ENCODE peak calls at places on chromosomes 2 and 18, in four cellular contexts. E is SK-N-SH, S is HCT116, L is K562. C is an unnamed sample.

GRCh38 chr18:62236252-62236651 is 49.2 kb downstream of the RELCH start:
- DNase-seq in E (no peak), L (no peak), S (no peak), C (no peak)

GRCh38 chr2:240596491-240596931 is 10.0 kb downstream of the CAPN10 start:
- DNase-seq in L (no peak), E (no peak), S (no peak), C (no peak)

GRCh38 chr2:98501223-98501622 is 56.6 kb downstream of the INPP4A start:
- DNase-seq in L (no peak), S (no peak), E (no peak), C (no peak)

GRCh38 chr2:170226216-170226615 is 48.3 kb downstream of the MYO3B start:
- DNase-seq in L (no peak), S (no peak), E (no peak), C (no peak)

GRCh38 chr2:2801458-2801857 is 470.4 kb upstream of the MYT1L start:
- DNase-seq in L (no peak), E (peak), S (no peak), C (no peak)

GRCh38 chr2:203431391-203432185 is 103.4 kb downstream of the ABI2 start:
- DNase-seq in E (no peak), L (no peak), S (no peak), C (no peak)

GRCh38 chr2:131156452-131157149 is 51.5 kb downstream of the PLEKHB2 start:
- DNase-seq in S (no peak), E (peak), L (no peak), C (peak)

GRCh38 chr2:150484461-150484931 is 3.0 kb downstream of the RND3 start:
- DNase-seq in L (no peak), S (no peak), E (peak), C (no peak)

GRCh38 chr2:152558174-152559091 is 158.8 kb downstream of the PRPF40A start:
- DNase-seq in S (no peak), E (no peak), L (no peak), C (no peak)

GRCh38 chr2:120556908-120557307 is 178.8 kb upstream of the GLI2 start:
- DNase-seq in S (peak), E (no peak), L (no peak), C (no peak)

GRCh38 chr2:160613466-160614153 is 120.0 kb upstream of the RBMS1 start:
- DNase-seq in L (no peak), S (no peak), E (no peak), C (no peak)

GRCh38 chr2:84875213-84875560 is 5.7 kb downstream of the TRABD2A start:
- DNase-seq in L (no peak), S (no peak), E (no peak), C (no peak)

GRCh38 chr2:169397697-169398096 is 35.4 kb upstream of the LRP2 start:
- DNase-seq in E (peak), S (peak), L (peak), C (no peak)

GRCh38 chr2:74439373-74440004 is 2.2 kb downstream of the RTKN start:
- DNase-seq in E (no peak), S (no peak), L (no peak), C (no peak)

GRCh38 chr18:13147146-13147545 is 71.4 kb upstream of the LDLRAD4 start:
- DNase-seq in E (no peak), S (no peak), L (no peak), C (peak)

GRCh38 chr18:35143615-35144596 is 96.9 kb upstream of the ZNF397 start:
- DNase-seq in E (peak), L (peak), S (peak), C (peak)

GRCh38 chr2:59988337-59988736 is 565.1 kb downstream of the BCL11A start:
- DNase-seq in S (no peak), L (no peak), E (no peak), C (no peak)

GRCh38 chr2:206443735-206444527 is 599 bp downstream of the ADAM23 start:
- DNase-seq in S (no peak), L (no peak), E (peak), C (no peak)

DNA sequence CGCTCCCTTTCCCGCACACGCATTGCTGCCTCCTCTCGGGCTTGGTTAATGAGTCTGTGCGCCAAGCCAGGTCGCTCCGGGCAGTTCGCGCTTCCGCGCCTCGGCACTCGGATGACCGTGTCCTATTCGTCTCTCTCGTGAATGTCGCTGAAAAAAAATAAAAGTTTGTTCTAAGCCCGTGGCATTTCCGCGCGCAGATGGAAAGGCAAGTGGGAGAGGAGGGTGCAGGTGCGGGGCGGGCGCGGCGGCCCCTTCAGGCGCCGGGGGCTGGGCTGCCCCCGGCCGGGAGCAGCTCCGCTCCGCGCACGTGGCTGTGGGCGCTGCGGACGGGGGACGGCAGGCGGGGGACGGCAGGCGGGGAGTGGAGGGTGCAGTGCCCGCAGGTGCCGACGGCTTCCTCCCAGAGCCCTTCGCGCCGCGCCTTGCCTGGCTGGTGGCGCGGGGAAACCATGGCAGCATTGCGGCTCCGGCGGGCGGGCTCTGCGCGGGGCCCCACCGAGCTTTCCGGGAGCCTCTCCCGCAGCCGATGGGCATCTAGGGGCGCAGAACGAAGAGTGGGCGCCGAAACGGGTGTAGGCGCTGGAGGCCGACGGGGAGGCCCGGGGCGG is 159.6 kb upstream of the SIX2 start:
- DNase-seq in S (no peak), L (no peak), E (peak), C (no peak)
- TF ChIP-seq ELF1 in S (no peak), L (no peak), E (no peak), C (no peak)

GRCh38 chr2:46380038-46380940 is 83.1 kb downstream of the EPAS1 start:
- DNase-seq in L (no peak), E (no peak), S (no peak), C (no peak)
- TF ChIP-seq ELF1 in L (no peak), E (no peak), S (no peak), C (no peak)

GRCh38 chr2:166104773-166105172 is 23.0 kb downstream of the SCN1A start:
- DNase-seq in E (no peak), S (no peak), L (no peak), C (no peak)

GRCh38 chr2:166104084-166104483 is 23.7 kb downstream of the SCN1A start:
- DNase-seq in E (no peak), S (no peak), L (no peak), C (no peak)

GRCh38 chr2:166112193-166112605 is 15.6 kb downstream of the SCN1A start:
- DNase-seq in S (no peak), E (no peak), L (no peak), C (no peak)

GRCh38 chr2:166106431-166107015 is 21.3 kb downstream of the SCN1A start:
- DNase-seq in S (no peak), L (peak), E (peak), C (peak)
- TF ChIP-seq ELF1 in S (no peak), L (no peak), E (no peak), C (no peak)

DNA sequence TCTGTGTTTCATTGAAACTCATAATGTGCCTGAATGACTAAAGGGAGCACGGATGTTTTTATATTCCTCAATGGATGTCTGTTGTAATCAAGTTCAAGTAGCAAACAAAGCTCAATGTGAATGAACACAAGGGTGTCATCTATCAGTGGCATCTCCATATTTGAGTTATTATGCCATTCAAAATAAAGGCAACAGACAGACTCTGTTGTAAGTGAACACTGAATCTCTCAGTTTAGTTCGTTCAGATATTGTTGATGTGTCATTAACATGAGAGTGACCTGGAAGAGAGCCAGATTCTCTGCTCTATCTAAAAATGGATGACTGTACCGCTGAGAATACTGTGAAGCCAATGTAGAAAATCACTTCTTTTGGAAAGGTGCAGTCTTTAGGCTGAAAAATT is 118.7 kb downstream of the NUP35 start:
- DNase-seq in E (no peak), S (no peak), L (peak), C (no peak)
- TF ChIP-seq ELF1 in E (no peak), S (no peak), L (no peak), C (no peak)

GRCh38 chr2:138293549-138293948 is 208.0 kb upstream of the SPOPL start:
- DNase-seq in S (no peak), L (no peak), E (no peak), C (no peak)

GRCh38 chr2:138291805-138292204 is 209.8 kb upstream of the SPOPL start:
- DNase-seq in S (no peak), L (no peak), E (no peak), C (no peak)

GRCh38 chr2:138296365-138296764 is 205.2 kb upstream of the SPOPL start:
- DNase-seq in L (no peak), S (no peak), E (no peak), C (no peak)

GRCh38 chr2:138293045-138293444 is 208.5 kb upstream of the SPOPL start:
- DNase-seq in L (no peak), E (no peak), S (no peak), C (no peak)

DNA sequence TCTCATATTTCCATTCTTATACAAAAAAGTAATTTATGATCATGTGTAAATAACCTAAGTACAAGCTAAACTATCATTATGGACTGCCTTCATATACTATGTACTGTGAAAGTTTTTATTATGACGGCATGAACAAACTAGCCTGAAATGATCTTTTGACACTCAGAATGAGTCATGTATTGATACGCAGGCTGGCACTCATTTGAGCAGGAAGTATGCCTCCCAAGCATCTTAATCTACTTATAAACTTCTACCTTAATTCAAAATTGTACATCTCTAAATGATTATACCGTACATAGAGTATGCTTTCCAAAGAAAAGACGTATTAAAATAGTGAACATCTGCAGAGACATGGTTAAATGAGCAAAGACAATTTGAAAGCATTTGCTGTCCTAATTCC is 207.1 kb upstream of the SPOPL start:
- DNase-seq in E (no peak), L (no peak), S (no peak), C (no peak)
- TF ChIP-seq ELF1 in E (no peak), L (no peak), S (no peak), C (no peak)

DNA sequence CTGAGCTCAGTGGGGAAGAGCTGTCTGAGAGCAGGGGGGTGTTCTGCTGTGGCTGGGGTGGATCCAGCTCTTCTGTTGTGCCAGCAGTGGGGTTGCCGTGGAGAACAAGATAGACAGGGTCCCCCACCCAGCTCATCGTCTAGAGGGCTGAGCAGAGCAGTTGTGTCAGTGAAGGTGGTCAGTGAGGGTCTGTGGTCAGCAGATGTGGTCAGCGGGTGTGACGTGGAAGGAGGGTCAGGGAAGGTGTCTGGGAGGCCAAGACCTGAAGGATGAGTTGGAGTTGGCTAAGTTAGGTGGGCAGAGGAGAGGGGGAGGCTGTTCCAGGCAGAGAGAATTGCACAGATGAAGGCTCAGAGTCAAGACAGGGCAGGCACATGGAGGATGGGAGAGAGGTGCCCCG is 103.1 kb downstream of the DGKD start:
- DNase-seq in E (no peak), S (no peak), L (no peak), C (no peak)
- TF ChIP-seq ELF1 in E (no peak), S (no peak), L (no peak), C (no peak)

DNA sequence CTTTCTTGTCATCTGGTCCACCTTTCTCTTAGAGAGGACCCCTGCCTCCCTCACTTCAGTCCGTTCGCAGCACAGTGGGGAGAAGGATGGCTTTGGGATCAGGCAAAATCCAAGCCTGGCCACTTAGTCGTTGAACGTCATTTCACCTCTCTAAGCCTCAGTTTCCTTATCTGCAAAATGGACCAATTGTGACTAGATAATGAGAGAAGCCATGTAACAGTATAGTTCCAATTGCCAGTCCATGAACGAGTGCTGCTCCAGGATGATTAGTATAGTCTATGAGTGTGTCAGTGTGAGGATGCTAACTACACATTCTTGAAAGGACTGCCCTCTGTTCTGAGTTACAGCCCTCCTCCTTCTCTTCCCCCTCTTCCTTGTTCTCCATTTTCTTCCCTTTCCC is 1.1 kb downstream of the INHA start:
- DNase-seq in E (no peak), S (no peak), L (no peak), C (no peak)
- TF ChIP-seq ELF1 in E (no peak), S (no peak), L (no peak), C (no peak)